ENCODE peak calls at places on chromosomes 12 and 14, in five cellular contexts. One of them, this sample, is unnamed. For H3K4me1, the result is how much of the 10 kb centered on the place peaks cover.

GRCh38 chr12:132190012-132190755 is 45.9 kb downstream of the NOC4L start:
- DNase-seq in HCT116: no peak
- DNase-seq in spleen: peak
- DNase-seq in ascending aorta: no peak
- DNase-seq in right lobe of liver: peak
- DNase-seq in this sample: peak

GRCh38 chr14:57983235-57983634 is 117.3 kb upstream of the SLC35F4 start:
- DNase-seq in right lobe of liver: no peak
- DNase-seq in HCT116: no peak
- DNase-seq in spleen: no peak
- DNase-seq in ascending aorta: no peak
- DNase-seq in this sample: no peak

GRCh38 chr12:121915841-121916321 is 2.5 kb upstream of the CFAP251 start:
- DNase-seq in ascending aorta: no peak
- DNase-seq in HCT116: no peak
- DNase-seq in right lobe of liver: no peak
- DNase-seq in spleen: no peak
- DNase-seq in this sample: no peak

GRCh38 chr12:90102957-90103652 is 394.5 kb upstream of the ATP2B1 start:
- DNase-seq in ascending aorta: no peak
- DNase-seq in right lobe of liver: no peak
- DNase-seq in HCT116: peak
- DNase-seq in spleen: no peak
- DNase-seq in this sample: peak

GRCh38 chr14:63972323-63972932 is 119.6 kb downstream of the SYNE2 start:
- DNase-seq in spleen: no peak
- DNase-seq in right lobe of liver: no peak
- DNase-seq in ascending aorta: no peak
- DNase-seq in HCT116: no peak
- DNase-seq in this sample: no peak

GRCh38 chr14:93073833-93074769 is 41.6 kb downstream of the ITPK1 start:
- DNase-seq in HCT116: no peak
- DNase-seq in ascending aorta: no peak
- DNase-seq in spleen: peak
- DNase-seq in right lobe of liver: peak
- DNase-seq in this sample: no peak

GRCh38 chr14:104882325-104882973 is 17.4 kb downstream of the CEP170B start:
- DNase-seq in HCT116: peak
- DNase-seq in ascending aorta: peak
- DNase-seq in right lobe of liver: peak
- DNase-seq in spleen: peak
- DNase-seq in this sample: no peak

GRCh38 chr12:6334940-6335450 is 6.9 kb downstream of the TNFRSF1A start:
- DNase-seq in right lobe of liver: no peak
- DNase-seq in ascending aorta: no peak
- DNase-seq in HCT116: no peak
- DNase-seq in spleen: peak
- DNase-seq in this sample: no peak

GRCh38 chr12:100268835-100269564 is 2.0 kb downstream of the SCYL2 start:
- DNase-seq in spleen: no peak
- DNase-seq in HCT116: no peak
- DNase-seq in ascending aorta: no peak
- DNase-seq in right lobe of liver: no peak
- DNase-seq in this sample: no peak

GRCh38 chr14:63039800-63040380 is 5.4 kb downstream of the KCNH5 start:
- DNase-seq in spleen: no peak
- DNase-seq in HCT116: no peak
- DNase-seq in right lobe of liver: no peak
- DNase-seq in ascending aorta: no peak
- DNase-seq in this sample: no peak

GRCh38 chr12:130104596-130105253 is 57.5 kb upstream of the FZD10 start:
- DNase-seq in spleen: no peak
- DNase-seq in ascending aorta: no peak
- DNase-seq in HCT116: no peak
- DNase-seq in right lobe of liver: no peak
- DNase-seq in this sample: no peak

GRCh38 chr12:88572785-88573565 is 7.3 kb downstream of the KITLG start:
- DNase-seq in right lobe of liver: no peak
- DNase-seq in spleen: no peak
- DNase-seq in ascending aorta: no peak
- DNase-seq in HCT116: no peak
- DNase-seq in this sample: no peak

GRCh38 chr12:120977531-120978295 is 630 bp upstream of the HNF1A start:
- DNase-seq in right lobe of liver: no peak
- DNase-seq in HCT116: no peak
- DNase-seq in spleen: no peak
- DNase-seq in ascending aorta: no peak
- DNase-seq in this sample: no peak

GRCh38 chr12:119804011-119804641 is 73.0 kb downstream of the CIT start:
- DNase-seq in ascending aorta: peak
- DNase-seq in HCT116: peak
- DNase-seq in spleen: no peak
- DNase-seq in right lobe of liver: peak
- DNase-seq in this sample: no peak

GRCh38 chr12:85872497-85873091 is 1.5 kb upstream of the NTS start:
- DNase-seq in spleen: no peak
- DNase-seq in ascending aorta: no peak
- DNase-seq in right lobe of liver: no peak
- DNase-seq in HCT116: peak
- DNase-seq in this sample: no peak

DNA sequence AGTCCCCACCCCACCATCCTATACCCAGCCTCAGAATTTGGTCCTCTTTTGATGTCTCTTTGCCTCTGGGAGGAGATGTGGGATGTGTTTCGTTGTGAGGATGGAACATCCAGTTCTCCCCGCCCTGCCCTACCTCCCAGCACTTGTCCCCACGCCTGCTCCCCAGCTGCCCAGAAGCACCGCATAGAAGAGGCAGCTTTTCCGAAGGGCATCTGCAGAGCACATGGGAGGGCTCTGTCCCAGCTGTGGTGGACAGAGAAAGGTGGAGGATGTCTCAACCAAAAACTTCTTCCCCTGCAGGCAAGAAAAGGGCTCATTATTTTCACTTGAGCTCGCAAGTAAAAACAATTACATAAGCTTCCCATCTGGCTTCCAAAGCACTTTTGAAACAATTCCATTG is 302.6 kb downstream of the PCNX1 start:
- DNase-seq in right lobe of liver: no peak
- DNase-seq in spleen: no peak
- DNase-seq in HCT116: no peak
- DNase-seq in ascending aorta: no peak
- DNase-seq in this sample: no peak
- H3K4me1 ChIP-seq in right lobe of liver: under half
- H3K4me1 ChIP-seq in spleen: under half
- H3K4me1 ChIP-seq in HCT116: under half
- H3K4me1 ChIP-seq in ascending aorta: under half
- H3K4me1 ChIP-seq in this sample: under half

DNA sequence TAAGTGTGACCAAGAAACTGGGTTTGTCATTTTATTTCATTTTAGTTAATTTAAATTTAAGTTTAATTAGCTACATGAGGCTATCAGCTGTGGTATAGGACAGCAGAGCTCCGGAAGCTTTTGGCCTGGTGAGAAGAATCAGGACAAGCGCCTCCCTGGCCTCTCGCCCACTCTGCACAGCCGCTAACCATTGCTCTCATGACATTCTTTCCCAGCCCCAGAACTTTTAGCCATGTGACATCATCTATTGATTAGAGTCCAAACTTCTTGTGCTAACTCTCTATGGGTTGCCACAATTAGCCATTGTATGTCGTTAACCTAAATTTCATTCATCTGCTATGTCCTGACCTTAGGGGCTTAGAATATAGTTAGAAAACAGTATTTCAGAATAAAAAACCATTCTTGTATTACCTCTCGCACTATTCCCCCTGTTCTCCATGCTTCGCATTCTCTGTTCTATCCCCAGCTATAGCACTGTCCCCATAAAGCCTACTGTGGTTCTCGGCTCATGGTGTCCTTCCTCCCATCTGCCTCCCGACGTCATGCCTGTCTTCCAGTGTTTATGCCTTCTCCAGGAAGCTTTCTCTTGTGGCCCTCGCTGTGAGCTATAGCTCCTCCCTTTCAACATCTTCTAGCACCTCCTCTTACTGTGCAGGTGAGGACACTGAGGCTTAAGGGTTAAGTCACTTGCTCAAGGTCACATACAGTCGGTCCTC is 23.5 kb downstream of the SSH1 start:
- DNase-seq in HCT116: no peak
- DNase-seq in ascending aorta: no peak
- DNase-seq in spleen: peak
- DNase-seq in right lobe of liver: peak
- DNase-seq in this sample: no peak
- H3K4me1 ChIP-seq in HCT116: half or more
- H3K4me1 ChIP-seq in ascending aorta: half or more
- H3K4me1 ChIP-seq in spleen: half or more
- H3K4me1 ChIP-seq in right lobe of liver: under half
- H3K4me1 ChIP-seq in this sample: under half

GRCh38 chr14:68145539-68145938 is 326.0 kb downstream of the RAD51B start:
- DNase-seq in right lobe of liver: no peak
- DNase-seq in ascending aorta: no peak
- DNase-seq in spleen: no peak
- DNase-seq in HCT116: no peak
- DNase-seq in this sample: no peak

GRCh38 chr14:68147331-68147730 is 327.8 kb downstream of the RAD51B start:
- DNase-seq in ascending aorta: no peak
- DNase-seq in HCT116: no peak
- DNase-seq in spleen: no peak
- DNase-seq in right lobe of liver: no peak
- DNase-seq in this sample: no peak

GRCh38 chr14:68148276-68148675 is 328.7 kb downstream of the RAD51B start:
- DNase-seq in HCT116: no peak
- DNase-seq in spleen: no peak
- DNase-seq in ascending aorta: no peak
- DNase-seq in right lobe of liver: no peak
- DNase-seq in this sample: no peak

GRCh38 chr14:68145036-68145435 is 325.5 kb downstream of the RAD51B start:
- DNase-seq in ascending aorta: no peak
- DNase-seq in HCT116: no peak
- DNase-seq in spleen: no peak
- DNase-seq in right lobe of liver: no peak
- DNase-seq in this sample: no peak

GRCh38 chr14:68146812-68147211 is 327.2 kb downstream of the RAD51B start:
- DNase-seq in spleen: no peak
- DNase-seq in ascending aorta: no peak
- DNase-seq in right lobe of liver: no peak
- DNase-seq in HCT116: peak
- DNase-seq in this sample: no peak
- H3K4me1 ChIP-seq in spleen: under half
- H3K4me1 ChIP-seq in ascending aorta: under half
- H3K4me1 ChIP-seq in right lobe of liver: under half
- H3K4me1 ChIP-seq in HCT116: half or more
- H3K4me1 ChIP-seq in this sample: under half

GRCh38 chr12:44848771-44849085 is 27.4 kb downstream of the NELL2 start:
- DNase-seq in spleen: no peak
- DNase-seq in right lobe of liver: no peak
- DNase-seq in ascending aorta: no peak
- DNase-seq in HCT116: no peak
- DNase-seq in this sample: no peak

GRCh38 chr12:44852483-44852882 is 23.6 kb downstream of the NELL2 start:
- DNase-seq in spleen: no peak
- DNase-seq in HCT116: no peak
- DNase-seq in right lobe of liver: no peak
- DNase-seq in ascending aorta: no peak
- DNase-seq in this sample: no peak

GRCh38 chr12:44847403-44847802 is 28.7 kb downstream of the NELL2 start:
- DNase-seq in spleen: no peak
- DNase-seq in right lobe of liver: no peak
- DNase-seq in HCT116: no peak
- DNase-seq in ascending aorta: no peak
- DNase-seq in this sample: no peak

GRCh38 chr12:44847888-44848770 is 28.0 kb downstream of the NELL2 start:
- DNase-seq in right lobe of liver: no peak
- DNase-seq in HCT116: no peak
- DNase-seq in ascending aorta: no peak
- DNase-seq in spleen: peak
- DNase-seq in this sample: no peak

DNA sequence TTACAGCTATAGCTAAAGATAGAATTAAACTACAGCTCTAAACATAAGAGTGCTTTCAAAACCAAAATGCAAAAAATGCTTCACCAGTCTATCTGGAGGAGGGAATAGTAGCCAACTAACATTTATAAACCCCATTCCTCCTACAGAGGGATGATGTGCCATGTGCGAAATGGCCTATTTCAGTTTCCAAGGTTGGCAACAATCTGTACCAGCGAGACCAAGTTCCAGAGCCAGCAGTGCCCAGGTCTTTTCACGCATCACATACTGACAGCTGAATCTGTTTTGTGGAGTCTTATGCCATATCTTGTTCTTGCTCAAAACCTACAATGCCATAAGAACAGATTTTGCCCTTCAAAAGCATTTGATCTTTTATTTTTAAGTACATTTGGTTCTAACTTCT is 24.5 kb downstream of the NELL2 start:
- DNase-seq in ascending aorta: no peak
- DNase-seq in HCT116: no peak
- DNase-seq in right lobe of liver: no peak
- DNase-seq in spleen: no peak
- DNase-seq in this sample: no peak
- H3K4me1 ChIP-seq in ascending aorta: under half
- H3K4me1 ChIP-seq in HCT116: under half
- H3K4me1 ChIP-seq in right lobe of liver: under half
- H3K4me1 ChIP-seq in spleen: under half
- H3K4me1 ChIP-seq in this sample: under half

DNA sequence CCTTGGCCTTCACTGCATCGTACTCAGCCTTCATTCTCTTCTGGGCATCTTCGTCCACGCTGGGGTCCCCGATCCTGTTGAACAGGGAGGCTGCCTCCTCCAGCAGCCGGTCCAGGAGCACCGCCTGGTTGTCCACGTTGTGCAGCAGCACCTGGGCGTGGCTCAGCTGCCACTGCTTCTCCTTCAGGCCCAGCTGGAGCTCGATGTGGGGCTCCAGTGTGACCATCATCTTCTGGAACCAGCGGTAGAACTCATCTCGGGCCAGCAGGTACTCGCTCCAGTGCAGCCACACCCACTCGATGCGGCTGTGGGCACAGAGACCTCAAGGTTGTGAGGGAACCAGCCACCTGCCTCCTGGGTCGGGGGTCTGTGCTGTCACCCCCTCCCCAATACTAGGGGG is 50.5 kb downstream of the SYNE3 start:
- DNase-seq in ascending aorta: no peak
- DNase-seq in HCT116: no peak
- DNase-seq in spleen: no peak
- DNase-seq in right lobe of liver: no peak
- DNase-seq in this sample: no peak
- H3K4me1 ChIP-seq in ascending aorta: under half
- H3K4me1 ChIP-seq in HCT116: under half
- H3K4me1 ChIP-seq in spleen: under half
- H3K4me1 ChIP-seq in right lobe of liver: under half
- H3K4me1 ChIP-seq in this sample: under half